ENCODE peak calls at places on chromosomes 11 and 22, in eight cellular contexts. One of them, this sample, is unnamed.

GRCh38 chr22:23833911-23834317 is 4.9 kb downstream of the DERL3 start:
- DNase-seq in HFF-Myc: no peak
- DNase-seq in ecto neural progenitor cell: no peak
- DNase-seq in HS-5: no peak
- DNase-seq in posterior cingulate gyrus: peak
- DNase-seq in activated CD4-positive, CD25-positive, alpha-beta regulatory T cell: no peak
- DNase-seq in Daoy: no peak
- DNase-seq in HTR-8/SVneo: no peak
- DNase-seq in this sample: no peak

GRCh38 chr11:32005786-32006406 is 85.0 kb upstream of the RCN1 start:
- DNase-seq in HFF-Myc: peak
- DNase-seq in ecto neural progenitor cell: no peak
- DNase-seq in HS-5: peak
- DNase-seq in posterior cingulate gyrus: peak
- DNase-seq in activated CD4-positive, CD25-positive, alpha-beta regulatory T cell: no peak
- DNase-seq in Daoy: peak
- DNase-seq in HTR-8/SVneo: peak
- DNase-seq in this sample: no peak

GRCh38 chr22:45948081-45948648 is 28.8 kb downstream of the WNT7B start:
- DNase-seq in HFF-Myc: no peak
- DNase-seq in ecto neural progenitor cell: no peak
- DNase-seq in HS-5: no peak
- DNase-seq in posterior cingulate gyrus: peak
- DNase-seq in activated CD4-positive, CD25-positive, alpha-beta regulatory T cell: no peak
- DNase-seq in Daoy: no peak
- DNase-seq in HTR-8/SVneo: no peak
- DNase-seq in this sample: no peak

GRCh38 chr11:123235117-123235686 is 40.2 kb upstream of the CLMP start:
- DNase-seq in HFF-Myc: no peak
- DNase-seq in ecto neural progenitor cell: no peak
- DNase-seq in HS-5: no peak
- DNase-seq in posterior cingulate gyrus: peak
- DNase-seq in activated CD4-positive, CD25-positive, alpha-beta regulatory T cell: peak
- DNase-seq in Daoy: peak
- DNase-seq in HTR-8/SVneo: no peak
- DNase-seq in this sample: peak

GRCh38 chr11:490930-491260 is 16.1 kb downstream of the RNH1 start:
- DNase-seq in HFF-Myc: no peak
- DNase-seq in ecto neural progenitor cell: no peak
- DNase-seq in HS-5: no peak
- DNase-seq in posterior cingulate gyrus: peak
- DNase-seq in activated CD4-positive, CD25-positive, alpha-beta regulatory T cell: no peak
- DNase-seq in Daoy: no peak
- DNase-seq in HTR-8/SVneo: no peak
- DNase-seq in this sample: no peak

GRCh38 chr11:9755561-9755960 is 91.7 kb downstream of the SWAP70 start:
- DNase-seq in HFF-Myc: no peak
- DNase-seq in ecto neural progenitor cell: no peak
- DNase-seq in HS-5: no peak
- DNase-seq in posterior cingulate gyrus: no peak
- DNase-seq in activated CD4-positive, CD25-positive, alpha-beta regulatory T cell: no peak
- DNase-seq in Daoy: peak
- DNase-seq in HTR-8/SVneo: no peak
- DNase-seq in this sample: no peak

GRCh38 chr22:35425971-35426800 is 26.2 kb downstream of the MCM5 start:
- DNase-seq in HFF-Myc: no peak
- DNase-seq in ecto neural progenitor cell: peak
- DNase-seq in HS-5: no peak
- DNase-seq in posterior cingulate gyrus: peak
- DNase-seq in activated CD4-positive, CD25-positive, alpha-beta regulatory T cell: no peak
- DNase-seq in Daoy: peak
- DNase-seq in HTR-8/SVneo: peak
- DNase-seq in this sample: no peak

GRCh38 chr11:10307022-10307410 is 2.1 kb downstream of the ADM start:
- DNase-seq in HFF-Myc: no peak
- DNase-seq in ecto neural progenitor cell: no peak
- DNase-seq in HS-5: peak
- DNase-seq in posterior cingulate gyrus: no peak
- DNase-seq in activated CD4-positive, CD25-positive, alpha-beta regulatory T cell: no peak
- DNase-seq in Daoy: no peak
- DNase-seq in HTR-8/SVneo: no peak
- DNase-seq in this sample: no peak

GRCh38 chr11:64324692-64325469 is 7.0 kb downstream of the PRDX5 start:
- DNase-seq in HFF-Myc: no peak
- DNase-seq in ecto neural progenitor cell: no peak
- DNase-seq in HS-5: no peak
- DNase-seq in posterior cingulate gyrus: no peak
- DNase-seq in activated CD4-positive, CD25-positive, alpha-beta regulatory T cell: no peak
- DNase-seq in Daoy: no peak
- DNase-seq in HTR-8/SVneo: no peak
- DNase-seq in this sample: no peak

GRCh38 chr11:110710520-110711381 is 1.5 kb downstream of the ARHGAP20 start:
- DNase-seq in HFF-Myc: no peak
- DNase-seq in ecto neural progenitor cell: peak
- DNase-seq in HS-5: no peak
- DNase-seq in posterior cingulate gyrus: peak
- DNase-seq in activated CD4-positive, CD25-positive, alpha-beta regulatory T cell: no peak
- DNase-seq in Daoy: no peak
- DNase-seq in HTR-8/SVneo: peak
- DNase-seq in this sample: no peak

GRCh38 chr11:3984896-3985295 is 109.7 kb upstream of the RRM1 start:
- DNase-seq in HFF-Myc: no peak
- DNase-seq in ecto neural progenitor cell: no peak
- DNase-seq in HS-5: no peak
- DNase-seq in posterior cingulate gyrus: no peak
- DNase-seq in activated CD4-positive, CD25-positive, alpha-beta regulatory T cell: no peak
- DNase-seq in Daoy: peak
- DNase-seq in HTR-8/SVneo: no peak
- DNase-seq in this sample: peak

GRCh38 chr11:87425943-87426342 is 388.2 kb downstream of the TMEM135 start:
- DNase-seq in HFF-Myc: no peak
- DNase-seq in ecto neural progenitor cell: no peak
- DNase-seq in HS-5: peak
- DNase-seq in posterior cingulate gyrus: no peak
- DNase-seq in activated CD4-positive, CD25-positive, alpha-beta regulatory T cell: no peak
- DNase-seq in Daoy: no peak
- DNase-seq in HTR-8/SVneo: no peak
- DNase-seq in this sample: no peak

GRCh38 chr11:62345862-62346261 is 8.6 kb downstream of the ASRGL1 start:
- DNase-seq in HFF-Myc: no peak
- DNase-seq in ecto neural progenitor cell: no peak
- DNase-seq in HS-5: no peak
- DNase-seq in posterior cingulate gyrus: no peak
- DNase-seq in activated CD4-positive, CD25-positive, alpha-beta regulatory T cell: no peak
- DNase-seq in Daoy: no peak
- DNase-seq in HTR-8/SVneo: no peak
- DNase-seq in this sample: no peak

GRCh38 chr11:8501838-8502237 is 92.2 kb downstream of the STK33 start:
- DNase-seq in HFF-Myc: no peak
- DNase-seq in ecto neural progenitor cell: no peak
- DNase-seq in HS-5: no peak
- DNase-seq in posterior cingulate gyrus: no peak
- DNase-seq in activated CD4-positive, CD25-positive, alpha-beta regulatory T cell: no peak
- DNase-seq in Daoy: no peak
- DNase-seq in HTR-8/SVneo: no peak
- DNase-seq in this sample: no peak

GRCh38 chr11:66359662-66360087 is 11.9 kb downstream of the SLC29A2 start:
- DNase-seq in HFF-Myc: no peak
- DNase-seq in ecto neural progenitor cell: no peak
- DNase-seq in HS-5: no peak
- DNase-seq in posterior cingulate gyrus: peak
- DNase-seq in activated CD4-positive, CD25-positive, alpha-beta regulatory T cell: no peak
- DNase-seq in Daoy: no peak
- DNase-seq in HTR-8/SVneo: no peak
- DNase-seq in this sample: no peak

GRCh38 chr22:31728857-31729256 is 21.1 kb downstream of the PRR14L start:
- DNase-seq in HFF-Myc: no peak
- DNase-seq in ecto neural progenitor cell: no peak
- DNase-seq in HS-5: no peak
- DNase-seq in posterior cingulate gyrus: no peak
- DNase-seq in activated CD4-positive, CD25-positive, alpha-beta regulatory T cell: no peak
- DNase-seq in Daoy: no peak
- DNase-seq in HTR-8/SVneo: no peak
- DNase-seq in this sample: no peak

GRCh38 chr11:112780351-112781043 is 180.7 kb upstream of the NCAM1 start:
- DNase-seq in HFF-Myc: no peak
- DNase-seq in ecto neural progenitor cell: no peak
- DNase-seq in HS-5: no peak
- DNase-seq in posterior cingulate gyrus: peak
- DNase-seq in activated CD4-positive, CD25-positive, alpha-beta regulatory T cell: no peak
- DNase-seq in Daoy: peak
- DNase-seq in HTR-8/SVneo: no peak
- DNase-seq in this sample: no peak

GRCh38 chr11:62988281-62988680 is 3.5 kb upstream of the SLC22A6 start:
- DNase-seq in HFF-Myc: no peak
- DNase-seq in ecto neural progenitor cell: no peak
- DNase-seq in HS-5: no peak
- DNase-seq in posterior cingulate gyrus: no peak
- DNase-seq in activated CD4-positive, CD25-positive, alpha-beta regulatory T cell: no peak
- DNase-seq in Daoy: no peak
- DNase-seq in HTR-8/SVneo: no peak
- DNase-seq in this sample: no peak

GRCh38 chr11:102010776-102011500 is 36.3 kb upstream of the CFAP300 start:
- DNase-seq in HFF-Myc: peak
- DNase-seq in ecto neural progenitor cell: peak
- DNase-seq in HS-5: peak
- DNase-seq in posterior cingulate gyrus: no peak
- DNase-seq in activated CD4-positive, CD25-positive, alpha-beta regulatory T cell: no peak
- DNase-seq in Daoy: peak
- DNase-seq in HTR-8/SVneo: peak
- DNase-seq in this sample: no peak

GRCh38 chr11:10385696-10386095 is 69.4 kb upstream of the AMPD3 start:
- DNase-seq in HFF-Myc: no peak
- DNase-seq in ecto neural progenitor cell: peak
- DNase-seq in HS-5: no peak
- DNase-seq in posterior cingulate gyrus: no peak
- DNase-seq in activated CD4-positive, CD25-positive, alpha-beta regulatory T cell: no peak
- DNase-seq in Daoy: no peak
- DNase-seq in HTR-8/SVneo: no peak
- DNase-seq in this sample: no peak

GRCh38 chr11:134464196-134464595 is 52.2 kb upstream of the B3GAT1 start:
- DNase-seq in HFF-Myc: no peak
- DNase-seq in ecto neural progenitor cell: no peak
- DNase-seq in HS-5: no peak
- DNase-seq in posterior cingulate gyrus: peak
- DNase-seq in activated CD4-positive, CD25-positive, alpha-beta regulatory T cell: no peak
- DNase-seq in Daoy: no peak
- DNase-seq in HTR-8/SVneo: no peak
- DNase-seq in this sample: no peak

GRCh38 chr22:37090920-37091688 is 18.4 kb downstream of the TMPRSS6 start:
- DNase-seq in HFF-Myc: no peak
- DNase-seq in ecto neural progenitor cell: no peak
- DNase-seq in HS-5: no peak
- DNase-seq in posterior cingulate gyrus: no peak
- DNase-seq in activated CD4-positive, CD25-positive, alpha-beta regulatory T cell: no peak
- DNase-seq in Daoy: no peak
- DNase-seq in HTR-8/SVneo: no peak
- DNase-seq in this sample: no peak

GRCh38 chr22:37519268-37520195 is at the start of gene CARD10:
- DNase-seq in HFF-Myc: no peak
- DNase-seq in ecto neural progenitor cell: peak
- DNase-seq in HS-5: no peak
- DNase-seq in posterior cingulate gyrus: no peak
- DNase-seq in activated CD4-positive, CD25-positive, alpha-beta regulatory T cell: no peak
- DNase-seq in Daoy: peak
- DNase-seq in HTR-8/SVneo: no peak
- DNase-seq in this sample: no peak

GRCh38 chr11:134944131-134944530 is 532.1 kb upstream of the B3GAT1 start:
- DNase-seq in HFF-Myc: no peak
- DNase-seq in ecto neural progenitor cell: no peak
- DNase-seq in HS-5: no peak
- DNase-seq in posterior cingulate gyrus: peak
- DNase-seq in activated CD4-positive, CD25-positive, alpha-beta regulatory T cell: no peak
- DNase-seq in Daoy: no peak
- DNase-seq in HTR-8/SVneo: no peak
- DNase-seq in this sample: no peak

GRCh38 chr11:65611758-65612603 is 2.0 kb downstream of the MAP3K11 start:
- DNase-seq in HFF-Myc: no peak
- DNase-seq in ecto neural progenitor cell: no peak
- DNase-seq in HS-5: no peak
- DNase-seq in posterior cingulate gyrus: no peak
- DNase-seq in activated CD4-positive, CD25-positive, alpha-beta regulatory T cell: no peak
- DNase-seq in Daoy: no peak
- DNase-seq in HTR-8/SVneo: no peak
- DNase-seq in this sample: no peak

GRCh38 chr11:73374130-73374529 is 2.1 kb upstream of the RELT start:
- DNase-seq in HFF-Myc: no peak
- DNase-seq in ecto neural progenitor cell: no peak
- DNase-seq in HS-5: no peak
- DNase-seq in posterior cingulate gyrus: no peak
- DNase-seq in activated CD4-positive, CD25-positive, alpha-beta regulatory T cell: no peak
- DNase-seq in Daoy: no peak
- DNase-seq in HTR-8/SVneo: no peak
- DNase-seq in this sample: no peak

GRCh38 chr22:20116376-20116950 is 559 bp downstream of the RANBP1 start:
- DNase-seq in HFF-Myc: no peak
- DNase-seq in ecto neural progenitor cell: no peak
- DNase-seq in HS-5: no peak
- DNase-seq in posterior cingulate gyrus: peak
- DNase-seq in activated CD4-positive, CD25-positive, alpha-beta regulatory T cell: no peak
- DNase-seq in Daoy: no peak
- DNase-seq in HTR-8/SVneo: no peak
- DNase-seq in this sample: no peak

GRCh38 chr11:133123371-133123770 is 408.9 kb downstream of the OPCML start:
- DNase-seq in HFF-Myc: no peak
- DNase-seq in ecto neural progenitor cell: no peak
- DNase-seq in HS-5: no peak
- DNase-seq in posterior cingulate gyrus: no peak
- DNase-seq in activated CD4-positive, CD25-positive, alpha-beta regulatory T cell: no peak
- DNase-seq in Daoy: no peak
- DNase-seq in HTR-8/SVneo: no peak
- DNase-seq in this sample: no peak

GRCh38 chr22:46377566-46378498 is 42.3 kb downstream of the TRMU start:
- DNase-seq in HFF-Myc: no peak
- DNase-seq in ecto neural progenitor cell: peak
- DNase-seq in HS-5: peak
- DNase-seq in posterior cingulate gyrus: no peak
- DNase-seq in activated CD4-positive, CD25-positive, alpha-beta regulatory T cell: no peak
- DNase-seq in Daoy: peak
- DNase-seq in HTR-8/SVneo: peak
- DNase-seq in this sample: no peak

GRCh38 chr11:17574141-17574798 is 27.2 kb downstream of the OTOG start:
- DNase-seq in HFF-Myc: no peak
- DNase-seq in ecto neural progenitor cell: peak
- DNase-seq in HS-5: no peak
- DNase-seq in posterior cingulate gyrus: no peak
- DNase-seq in activated CD4-positive, CD25-positive, alpha-beta regulatory T cell: no peak
- DNase-seq in Daoy: no peak
- DNase-seq in HTR-8/SVneo: no peak
- DNase-seq in this sample: no peak

GRCh38 chr11:87604350-87604749 is 566.6 kb downstream of the TMEM135 start:
- DNase-seq in HFF-Myc: no peak
- DNase-seq in ecto neural progenitor cell: no peak
- DNase-seq in HS-5: no peak
- DNase-seq in posterior cingulate gyrus: no peak
- DNase-seq in activated CD4-positive, CD25-positive, alpha-beta regulatory T cell: no peak
- DNase-seq in Daoy: no peak
- DNase-seq in HTR-8/SVneo: no peak
- DNase-seq in this sample: no peak

GRCh38 chr11:47415949-47416472 is 7.6 kb downstream of the SLC39A13 start:
- DNase-seq in HFF-Myc: peak
- DNase-seq in ecto neural progenitor cell: no peak
- DNase-seq in HS-5: peak
- DNase-seq in posterior cingulate gyrus: peak
- DNase-seq in activated CD4-positive, CD25-positive, alpha-beta regulatory T cell: no peak
- DNase-seq in Daoy: peak
- DNase-seq in HTR-8/SVneo: peak
- DNase-seq in this sample: no peak

This sample was measured in dorsolateral prefrontal cortex.